ENCODE peak calls at places on chromosomes 16 and 17, in five cellular contexts. X is naive thymus-derived CD4-positive, alpha-beta T cell; N is fibroblast of pulmonary artery; A is NCI-H446; C is EH. H is an unnamed sample.

GRCh38 chr17:11094377-11094776 is 146.6 kb upstream of the SHISA6 start:
- DNase-seq in X (no peak), N (no peak), A (no peak), C (no peak), H (no peak)

GRCh38 chr16:81424761-81425160 is 19.8 kb upstream of the CMIP start:
- DNase-seq in X (peak), N (no peak), A (no peak), C (peak), H (peak)

GRCh38 chr17:16377804-16378400 is 3.0 kb upstream of the UBB start:
- DNase-seq in X (no peak), N (peak), A (no peak), C (peak), H (no peak)

GRCh38 chr16:72972878-72973571 is 74.9 kb downstream of the ZFHX3 start:
- DNase-seq in X (no peak), N (no peak), A (no peak), C (peak), H (no peak)

GRCh38 chr16:3980311-3981111 is 100.0 kb upstream of the CREBBP start:
- DNase-seq in X (no peak), N (peak), A (no peak), C (peak), H (no peak)

GRCh38 chr17:77927777-77928518 is 30.6 kb upstream of the TNRC6C start:
- DNase-seq in X (no peak), N (no peak), A (no peak), C (no peak), H (no peak)

GRCh38 chr17:21371511-21372081 is 4.6 kb upstream of the KCNJ12 start:
- DNase-seq in X (no peak), N (no peak), A (no peak), C (no peak), H (no peak)

GRCh38 chr17:48413613-48414405 is 16.2 kb downstream of the SKAP1 start:
- DNase-seq in X (no peak), N (no peak), A (no peak), C (no peak), H (no peak)

GRCh38 chr17:30917050-30917449 is 4.7 kb upstream of the ADAP2 start:
- DNase-seq in X (no peak), N (no peak), A (no peak), C (no peak), H (no peak)

GRCh38 chr16:54734156-54734555 is 196.5 kb upstream of the IRX5 start:
- DNase-seq in X (no peak), N (no peak), A (no peak), C (no peak), H (no peak)

GRCh38 chr17:76414334-76415295 is 30.2 kb downstream of the SPHK1 start:
- DNase-seq in X (no peak), N (peak), A (peak), C (peak), H (no peak)